ENCODE peak calls at places on chromosome 7, in six cellular contexts. One of them, this sample, is unnamed.

GRCh38 chr7:112930787-112931186 is 140.6 kb upstream of the TMEM168 start:
- DNase-seq in HEK293T: no peak
- DNase-seq in right cardiac atrium: no peak
- DNase-seq in RPMI8226: no peak
- DNase-seq in T-helper 1 cell: no peak
- DNase-seq in EL: no peak
- DNase-seq in this sample: peak

GRCh38 chr7:155058861-155059355 is 11.2 kb upstream of the HTR5A start:
- DNase-seq in T-helper 1 cell: no peak
- DNase-seq in EL: no peak
- DNase-seq in RPMI8226: no peak
- DNase-seq in right cardiac atrium: no peak
- DNase-seq in HEK293T: no peak
- DNase-seq in this sample: no peak

GRCh38 chr7:88401009-88401623 is 94.4 kb upstream of the STEAP4 start:
- DNase-seq in EL: peak
- DNase-seq in RPMI8226: peak
- DNase-seq in T-helper 1 cell: no peak
- DNase-seq in right cardiac atrium: no peak
- DNase-seq in HEK293T: peak
- DNase-seq in this sample: no peak

GRCh38 chr7:103748680-103749079 is 240.8 kb downstream of the RELN start:
- DNase-seq in right cardiac atrium: no peak
- DNase-seq in HEK293T: no peak
- DNase-seq in EL: no peak
- DNase-seq in T-helper 1 cell: no peak
- DNase-seq in RPMI8226: no peak
- DNase-seq in this sample: no peak

GRCh38 chr7:98213296-98213873 is 2.1 kb downstream of the BHLHA15 start:
- DNase-seq in right cardiac atrium: peak
- DNase-seq in EL: no peak
- DNase-seq in RPMI8226: no peak
- DNase-seq in T-helper 1 cell: no peak
- DNase-seq in HEK293T: no peak
- DNase-seq in this sample: no peak

GRCh38 chr7:154918741-154919140 is 84.2 kb downstream of the PAXIP1 start:
- DNase-seq in HEK293T: no peak
- DNase-seq in T-helper 1 cell: no peak
- DNase-seq in right cardiac atrium: no peak
- DNase-seq in RPMI8226: no peak
- DNase-seq in EL: no peak
- DNase-seq in this sample: no peak

GRCh38 chr7:73812996-73813395 is 17.8 kb upstream of the CLDN4 start:
- DNase-seq in HEK293T: no peak
- DNase-seq in T-helper 1 cell: no peak
- DNase-seq in EL: no peak
- DNase-seq in right cardiac atrium: no peak
- DNase-seq in RPMI8226: no peak
- DNase-seq in this sample: no peak

GRCh38 chr7:1136841-1137516 is 23.0 kb downstream of the ZFAND2A start:
- DNase-seq in HEK293T: no peak
- DNase-seq in RPMI8226: peak
- DNase-seq in T-helper 1 cell: no peak
- DNase-seq in EL: no peak
- DNase-seq in right cardiac atrium: peak
- DNase-seq in this sample: no peak

GRCh38 chr7:100726998-100727761 is 6.2 kb upstream of the ZAN start:
- DNase-seq in T-helper 1 cell: no peak
- DNase-seq in HEK293T: no peak
- DNase-seq in right cardiac atrium: no peak
- DNase-seq in EL: peak
- DNase-seq in RPMI8226: no peak
- DNase-seq in this sample: peak

GRCh38 chr7:130112078-130112477 is 41.7 kb downstream of the KLHDC10 start:
- DNase-seq in right cardiac atrium: no peak
- DNase-seq in T-helper 1 cell: no peak
- DNase-seq in RPMI8226: no peak
- DNase-seq in HEK293T: no peak
- DNase-seq in EL: no peak
- DNase-seq in this sample: no peak

GRCh38 chr7:78863248-78863647 is 590.2 kb downstream of the MAGI2 start:
- DNase-seq in T-helper 1 cell: no peak
- DNase-seq in EL: no peak
- DNase-seq in HEK293T: no peak
- DNase-seq in RPMI8226: no peak
- DNase-seq in right cardiac atrium: no peak
- DNase-seq in this sample: no peak

GRCh38 chr7:41880107-41880506 is 177.2 kb upstream of the INHBA start:
- DNase-seq in right cardiac atrium: no peak
- DNase-seq in RPMI8226: no peak
- DNase-seq in EL: peak
- DNase-seq in T-helper 1 cell: no peak
- DNase-seq in HEK293T: no peak
- DNase-seq in this sample: peak

GRCh38 chr7:2971914-2972530 is 71.6 kb downstream of the CARD11 start:
- DNase-seq in T-helper 1 cell: no peak
- DNase-seq in right cardiac atrium: no peak
- DNase-seq in EL: no peak
- DNase-seq in RPMI8226: peak
- DNase-seq in HEK293T: no peak
- DNase-seq in this sample: no peak

GRCh38 chr7:158281441-158281840 is 306.2 kb downstream of the PTPRN2 start:
- DNase-seq in HEK293T: no peak
- DNase-seq in RPMI8226: no peak
- DNase-seq in EL: no peak
- DNase-seq in T-helper 1 cell: no peak
- DNase-seq in right cardiac atrium: no peak
- DNase-seq in this sample: no peak

GRCh38 chr7:159030490-159031134 is 114.1 kb downstream of the VIPR2 start:
- DNase-seq in right cardiac atrium: peak
- DNase-seq in HEK293T: peak
- DNase-seq in EL: no peak
- DNase-seq in T-helper 1 cell: no peak
- DNase-seq in RPMI8226: peak
- DNase-seq in this sample: no peak

GRCh38 chr7:110090113-110090820 is 1000.7 kb upstream of the LRRN3 start:
- DNase-seq in RPMI8226: peak
- DNase-seq in right cardiac atrium: no peak
- DNase-seq in EL: peak
- DNase-seq in HEK293T: peak
- DNase-seq in T-helper 1 cell: no peak
- DNase-seq in this sample: no peak

GRCh38 chr7:41814888-41815287 is 112.0 kb upstream of the INHBA start:
- DNase-seq in right cardiac atrium: no peak
- DNase-seq in RPMI8226: no peak
- DNase-seq in T-helper 1 cell: no peak
- DNase-seq in HEK293T: no peak
- DNase-seq in EL: no peak
- DNase-seq in this sample: no peak

GRCh38 chr7:107014381-107015023 is 30.0 kb upstream of the PRKAR2B start:
- DNase-seq in HEK293T: no peak
- DNase-seq in right cardiac atrium: no peak
- DNase-seq in T-helper 1 cell: no peak
- DNase-seq in EL: no peak
- DNase-seq in RPMI8226: no peak
- DNase-seq in this sample: peak

GRCh38 chr7:55342216-55342871 is 22.8 kb upstream of the LANCL2 start:
- DNase-seq in HEK293T: no peak
- DNase-seq in RPMI8226: no peak
- DNase-seq in EL: no peak
- DNase-seq in T-helper 1 cell: no peak
- DNase-seq in right cardiac atrium: no peak
- DNase-seq in this sample: no peak

GRCh38 chr7:2032876-2033407 is 199.8 kb downstream of the MAD1L1 start:
- DNase-seq in RPMI8226: no peak
- DNase-seq in HEK293T: no peak
- DNase-seq in right cardiac atrium: peak
- DNase-seq in T-helper 1 cell: peak
- DNase-seq in EL: no peak
- DNase-seq in this sample: no peak